ENCODE peak calls at places on chromosomes 1 and 21, in five cellular contexts. One of them, this sample, is unnamed.

GRCh38 chr21:36910581-36911307 is 55.7 kb downstream of the HLCS start:
- DNase-seq in choroid plexus epithelial cell: peak; percentile 70
- DNase-seq in fibroblast of lung: peak; percentile 92
- DNase-seq in AG04450: peak; percentile 54
- DNase-seq in keratinocyte: no peak
- DNase-seq in this sample: peak; percentile 55

GRCh38 chr1:111448482-111448917 is 556 bp downstream of the WDR77 start:
- DNase-seq in fibroblast of lung: no peak
- DNase-seq in choroid plexus epithelial cell: peak; percentile 20
- DNase-seq in keratinocyte: no peak
- DNase-seq in AG04450: no peak
- DNase-seq in this sample: no peak

GRCh38 chr1:16275591-16275990 is 38.6 kb upstream of the CPLANE2 start:
- DNase-seq in choroid plexus epithelial cell: no peak
- DNase-seq in keratinocyte: no peak
- DNase-seq in AG04450: no peak
- DNase-seq in fibroblast of lung: no peak
- DNase-seq in this sample: no peak

GRCh38 chr1:201742476-201742875 is 86.5 kb upstream of the IPO9 start:
- DNase-seq in fibroblast of lung: no peak
- DNase-seq in choroid plexus epithelial cell: peak; percentile 70
- DNase-seq in keratinocyte: no peak
- DNase-seq in AG04450: no peak
- DNase-seq in this sample: no peak

GRCh38 chr1:71828431-71829012 is 453.8 kb downstream of the NEGR1 start:
- DNase-seq in choroid plexus epithelial cell: no peak
- DNase-seq in keratinocyte: no peak
- DNase-seq in AG04450: no peak
- DNase-seq in fibroblast of lung: no peak
- DNase-seq in this sample: no peak

GRCh38 chr1:110207831-110208230 is 2.3 kb upstream of the KCNC4 start:
- DNase-seq in keratinocyte: no peak
- DNase-seq in choroid plexus epithelial cell: peak; percentile 62
- DNase-seq in fibroblast of lung: peak; percentile 49
- DNase-seq in AG04450: no peak
- DNase-seq in this sample: peak; percentile 57

GRCh38 chr21:29218749-29219148 is 80.0 kb upstream of the BACH1 start:
- DNase-seq in fibroblast of lung: no peak
- DNase-seq in choroid plexus epithelial cell: no peak
- DNase-seq in keratinocyte: no peak
- DNase-seq in AG04450: no peak
- DNase-seq in this sample: no peak

GRCh38 chr1:82597620-82598019 is 796.9 kb downstream of the ADGRL2 start:
- DNase-seq in fibroblast of lung: peak; percentile 1
- DNase-seq in AG04450: no peak
- DNase-seq in keratinocyte: no peak
- DNase-seq in choroid plexus epithelial cell: peak; percentile 14
- DNase-seq in this sample: peak; percentile 19

GRCh38 chr1:213095467-213095866 is 44.4 kb downstream of the RPS6KC1 start:
- DNase-seq in AG04450: no peak
- DNase-seq in keratinocyte: no peak
- DNase-seq in choroid plexus epithelial cell: no peak
- DNase-seq in fibroblast of lung: peak; percentile 22
- DNase-seq in this sample: no peak

GRCh38 chr1:942864-943533 is 16.1 kb downstream of the NOC2L start:
- DNase-seq in AG04450: no peak
- DNase-seq in fibroblast of lung: peak; percentile 79
- DNase-seq in choroid plexus epithelial cell: peak; percentile 94
- DNase-seq in keratinocyte: no peak
- DNase-seq in this sample: no peak
- H3K4me3 ChIP-seq in AG04450: peak overlapping the region; percentile 35
- H3K4me3 ChIP-seq in fibroblast of lung: no peak overlapping the region
- H3K4me3 ChIP-seq in choroid plexus epithelial cell: peak overlapping the region; percentile 69
- H3K4me3 ChIP-seq in keratinocyte: no peak overlapping the region
- H3K4me3 ChIP-seq in this sample: peak overlapping the region; percentile 23

GRCh38 chr1:42956739-42957138 is 1.9 kb downstream of the SLC2A1 start:
- DNase-seq in fibroblast of lung: no peak
- DNase-seq in choroid plexus epithelial cell: no peak
- DNase-seq in keratinocyte: no peak
- DNase-seq in AG04450: no peak
- DNase-seq in this sample: no peak

GRCh38 chr1:42955311-42956063 is 3.2 kb downstream of the SLC2A1 start:
- DNase-seq in AG04450: no peak
- DNase-seq in keratinocyte: no peak
- DNase-seq in choroid plexus epithelial cell: no peak
- DNase-seq in fibroblast of lung: no peak
- DNase-seq in this sample: no peak

GRCh38 chr1:42957229-42957879 is 1.3 kb downstream of the SLC2A1 start:
- DNase-seq in AG04450: no peak
- DNase-seq in fibroblast of lung: no peak
- DNase-seq in keratinocyte: no peak
- DNase-seq in choroid plexus epithelial cell: no peak
- DNase-seq in this sample: no peak

GRCh38 chr1:42958488-42959317 is at the start of gene SLC2A1:
- DNase-seq in keratinocyte: peak; percentile 88
- DNase-seq in fibroblast of lung: peak; percentile 92
- DNase-seq in AG04450: peak; percentile 86
- DNase-seq in choroid plexus epithelial cell: peak; percentile 93
- DNase-seq in this sample: peak; percentile 93

GRCh38 chr1:42957880-42958487 is 684 bp downstream of the SLC2A1 start:
- DNase-seq in AG04450: no peak
- DNase-seq in keratinocyte: no peak
- DNase-seq in choroid plexus epithelial cell: no peak
- DNase-seq in fibroblast of lung: peak; percentile 38
- DNase-seq in this sample: peak; percentile 64
- TF ChIP-seq CTCF in AG04450: no peak
- TF ChIP-seq CTCF in keratinocyte: no peak
- TF ChIP-seq CTCF in choroid plexus epithelial cell: no peak
- TF ChIP-seq CTCF in fibroblast of lung: no peak
- TF ChIP-seq CTCF in this sample: no peak

GRCh38 chr1:90835661-90836344 is 118.7 kb upstream of the BARHL2 start:
- DNase-seq in choroid plexus epithelial cell: no peak
- DNase-seq in AG04450: no peak
- DNase-seq in keratinocyte: no peak
- DNase-seq in fibroblast of lung: no peak
- DNase-seq in this sample: no peak

GRCh38 chr1:90835172-90835660 is 118.1 kb upstream of the BARHL2 start:
- DNase-seq in fibroblast of lung: no peak
- DNase-seq in AG04450: no peak
- DNase-seq in choroid plexus epithelial cell: no peak
- DNase-seq in keratinocyte: no peak
- DNase-seq in this sample: no peak

GRCh38 chr1:90834354-90835171 is 117.5 kb upstream of the BARHL2 start:
- DNase-seq in AG04450: no peak
- DNase-seq in choroid plexus epithelial cell: no peak
- DNase-seq in fibroblast of lung: peak; percentile 18
- DNase-seq in keratinocyte: no peak
- DNase-seq in this sample: no peak

GRCh38 chr1:90837420-90837819 is 120.3 kb upstream of the BARHL2 start:
- DNase-seq in choroid plexus epithelial cell: no peak
- DNase-seq in AG04450: no peak
- DNase-seq in keratinocyte: no peak
- DNase-seq in fibroblast of lung: no peak
- DNase-seq in this sample: no peak

GRCh38 chr1:90836345-90836679 is 119.2 kb upstream of the BARHL2 start:
- DNase-seq in choroid plexus epithelial cell: no peak
- DNase-seq in keratinocyte: no peak
- DNase-seq in fibroblast of lung: no peak
- DNase-seq in AG04450: no peak
- DNase-seq in this sample: no peak
- H3K4me3 ChIP-seq in choroid plexus epithelial cell: no peak overlapping the region
- H3K4me3 ChIP-seq in keratinocyte: no peak overlapping the region
- H3K4me3 ChIP-seq in fibroblast of lung: no peak overlapping the region
- H3K4me3 ChIP-seq in AG04450: no peak overlapping the region
- H3K4me3 ChIP-seq in this sample: peak overlapping the region; percentile 2

DNA sequence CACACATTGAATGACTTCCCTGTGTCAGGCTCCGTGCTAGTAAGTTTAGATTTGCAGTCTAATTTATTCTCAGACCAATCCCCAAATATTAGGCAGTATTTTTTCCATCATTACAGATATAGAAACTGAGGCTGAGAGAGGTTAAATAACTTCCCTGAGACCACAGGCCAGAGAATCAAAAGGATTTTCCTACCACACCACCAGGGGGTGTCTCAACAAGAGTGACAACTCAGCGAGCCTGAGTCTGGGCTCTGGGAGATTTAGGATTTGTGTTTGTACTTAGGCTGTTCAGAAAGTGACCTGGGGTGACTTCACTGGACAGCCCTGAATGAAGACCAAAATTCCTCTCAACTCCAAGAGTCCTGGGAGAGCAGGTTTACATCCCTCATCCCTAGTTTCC is 13.3 kb upstream of the LCE5A start:
- DNase-seq in AG04450: no peak
- DNase-seq in keratinocyte: no peak
- DNase-seq in choroid plexus epithelial cell: no peak
- DNase-seq in fibroblast of lung: no peak
- DNase-seq in this sample: peak; percentile 8
- TF ChIP-seq CTCF in AG04450: no peak
- TF ChIP-seq CTCF in keratinocyte: peak; percentile 65
- TF ChIP-seq CTCF in choroid plexus epithelial cell: no peak
- TF ChIP-seq CTCF in fibroblast of lung: peak; percentile 29
- TF ChIP-seq CTCF in this sample: peak; percentile 19

DNA sequence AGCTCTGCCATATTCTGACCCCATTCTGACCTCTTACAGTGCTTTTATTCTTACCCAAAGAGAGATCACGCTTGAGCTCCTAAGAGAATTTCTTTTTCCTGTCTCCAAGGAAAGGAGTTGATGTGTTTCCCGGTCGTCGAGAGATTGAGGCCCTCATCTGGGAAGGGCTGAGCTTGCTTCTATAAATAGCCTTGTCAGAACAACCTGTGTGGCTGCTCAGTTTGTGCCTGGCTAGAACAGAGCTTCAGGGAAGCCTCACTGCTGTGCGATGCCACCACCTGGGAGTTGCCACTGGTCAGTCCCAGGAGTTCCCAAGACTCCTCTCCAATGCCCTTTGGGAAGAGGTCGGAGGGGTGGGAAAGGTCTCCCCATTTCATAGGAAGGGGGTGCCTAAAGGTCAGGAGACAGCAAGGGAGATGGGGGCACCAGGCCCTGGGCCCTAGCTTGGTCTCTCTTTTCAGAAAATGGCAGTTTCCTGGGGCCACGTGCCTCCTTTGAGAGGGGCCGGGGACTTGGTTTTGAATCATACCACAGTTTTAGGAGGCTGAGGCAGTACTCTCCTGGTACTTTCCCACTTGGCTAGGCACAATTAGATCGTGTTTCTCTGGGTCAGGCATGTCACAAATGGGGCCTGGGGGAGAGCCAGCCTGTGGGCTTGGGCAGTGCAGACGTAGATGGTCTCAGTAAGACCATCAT is 52.1 kb downstream of the EIF2D start:
- DNase-seq in fibroblast of lung: no peak
- DNase-seq in AG04450: no peak
- DNase-seq in keratinocyte: no peak
- DNase-seq in choroid plexus epithelial cell: peak; percentile 34
- DNase-seq in this sample: no peak
- H3K4me3 ChIP-seq in fibroblast of lung: no peak overlapping the region
- H3K4me3 ChIP-seq in AG04450: no peak overlapping the region
- H3K4me3 ChIP-seq in keratinocyte: no peak overlapping the region
- H3K4me3 ChIP-seq in choroid plexus epithelial cell: no peak overlapping the region
- H3K4me3 ChIP-seq in this sample: no peak overlapping the region

GRCh38 chr1:206882555-206882954 is 14.7 kb upstream of the IL24 start:
- DNase-seq in AG04450: no peak
- DNase-seq in keratinocyte: no peak
- DNase-seq in fibroblast of lung: no peak
- DNase-seq in choroid plexus epithelial cell: no peak
- DNase-seq in this sample: no peak
- TF ChIP-seq CTCF in AG04450: peak; percentile 16
- TF ChIP-seq CTCF in keratinocyte: no peak
- TF ChIP-seq CTCF in fibroblast of lung: no peak
- TF ChIP-seq CTCF in choroid plexus epithelial cell: no peak
- TF ChIP-seq CTCF in this sample: peak; percentile 19